ENCODE peak calls at places on chromosomes 13 and 19, in nine cellular contexts. E is K562, H is kidney, W is psoas muscle, U is GM23338, N is fibroblast of pulmonary artery, T is endodermal cell, V is thoracic aorta, F is HFF-Myc. R is an unnamed sample.

GRCh38 chr19:33434886-33435705 is 61.6 kb downstream of the CEBPG start:
- DNase-seq in E (no peak), H (peak), W (no peak), U (no peak), N (peak), T (no peak), V (no peak), F (no peak), R (peak)

GRCh38 chr19:44990966-44991365 is 10.3 kb upstream of the RELB start:
- DNase-seq in E (no peak), H (no peak), W (no peak), U (no peak), N (no peak), T (no peak), V (no peak), F (no peak), R (no peak)

GRCh38 chr13:110444226-110444653 is 117.3 kb downstream of the RAB20 start:
- DNase-seq in E (no peak), H (no peak), W (no peak), U (no peak), N (peak), T (no peak), V (no peak), F (no peak), R (peak)

GRCh38 chr13:39840201-39840600 is 184.7 kb downstream of the COG6 start:
- DNase-seq in E (no peak), H (no peak), W (no peak), U (no peak), N (no peak), T (no peak), V (no peak), F (no peak), R (no peak)

GRCh38 chr19:49808762-49809154 is 4.3 kb downstream of the FUZ start:
- DNase-seq in E (peak), H (peak), W (peak), U (peak), N (peak), T (peak), V (peak), F (no peak), R (peak)

GRCh38 chr19:16369664-16370576 is 45.3 kb downstream of the KLF2 start:
- DNase-seq in E (no peak), H (peak), W (no peak), U (no peak), N (no peak), T (no peak), V (no peak), F (no peak), R (no peak)

GRCh38 chr13:39273953-39274352 is 235.7 kb downstream of the NHLRC3 start:
- DNase-seq in E (no peak), H (no peak), W (no peak), U (peak), N (peak), T (peak), V (no peak), F (no peak), R (peak)

GRCh38 chr19:34265221-34265650 is 10.9 kb downstream of the GARRE1 start:
- DNase-seq in E (no peak), H (peak), W (no peak), U (peak), N (no peak), T (peak), V (no peak), F (no peak), R (peak)

GRCh38 chr13:22252281-22252830 is 581.5 kb downstream of the FGF9 start:
- DNase-seq in E (no peak), H (no peak), W (no peak), U (no peak), N (no peak), T (no peak), V (no peak), F (no peak), R (no peak)

GRCh38 chr19:58086825-58087710 is 11.0 kb downstream of the ZSCAN18 start:
- DNase-seq in E (no peak), H (no peak), W (no peak), U (no peak), N (no peak), T (no peak), V (no peak), F (no peak), R (no peak)

GRCh38 chr13:106095406-106095805 is 440.1 kb downstream of the EFNB2 start:
- DNase-seq in E (no peak), H (no peak), W (no peak), U (no peak), N (no peak), T (no peak), V (no peak), F (no peak), R (no peak)

GRCh38 chr13:114194853-114195252 is 15.8 kb downstream of the CFAP97D2 start:
- DNase-seq in E (no peak), H (no peak), W (no peak), U (no peak), N (no peak), T (peak), V (no peak), F (no peak), R (no peak)

GRCh38 chr19:58317481-58318072 is 9.2 kb upstream of the ZSCAN22 start:
- DNase-seq in E (peak), H (no peak), W (no peak), U (peak), N (peak), T (peak), V (no peak), F (peak), R (peak)

GRCh38 chr13:74907788-74908187 is 574.2 kb downstream of the TBC1D4 start:
- DNase-seq in E (no peak), H (no peak), W (no peak), U (no peak), N (peak), T (no peak), V (no peak), F (no peak), R (no peak)

GRCh38 chr19:13187419-13187818 is 37.2 kb downstream of the IER2 start:
- DNase-seq in E (no peak), H (no peak), W (no peak), U (no peak), N (no peak), T (no peak), V (no peak), F (no peak), R (no peak)

GRCh38 chr19:43439183-43440063 is 24.7 kb downstream of the TEX101 start:
- DNase-seq in E (no peak), H (no peak), W (no peak), U (no peak), N (peak), T (no peak), V (no peak), F (peak), R (peak)

GRCh38 chr19:50061650-50062049 is 35.8 kb downstream of the ZNF473 start:
- DNase-seq in E (no peak), H (no peak), W (no peak), U (no peak), N (no peak), T (no peak), V (no peak), F (no peak), R (no peak)

GRCh38 chr19:14542721-14543328 is 13.4 kb downstream of the TECR start:
- DNase-seq in E (peak), H (no peak), W (no peak), U (no peak), N (peak), T (no peak), V (no peak), F (no peak), R (peak)

GRCh38 chr13:102948006-102948405 is 102.2 kb downstream of the ERCC5 start:
- DNase-seq in E (no peak), H (no peak), W (no peak), U (no peak), N (peak), T (no peak), V (no peak), F (no peak), R (peak)

GRCh38 chr13:113273856-113274590 is 23.0 kb upstream of the LAMP1 start:
- DNase-seq in E (peak), H (no peak), W (no peak), U (no peak), N (peak), T (no peak), V (no peak), F (no peak), R (peak)

GRCh38 chr13:40389081-40389641 is 277.3 kb downstream of the FOXO1 start:
- DNase-seq in E (no peak), H (no peak), W (no peak), U (no peak), N (no peak), T (no peak), V (no peak), F (no peak), R (no peak)

GRCh38 chr19:5914946-5915781 is 1.1 kb downstream of the CAPS start:
- DNase-seq in E (no peak), H (peak), W (no peak), U (no peak), N (no peak), T (no peak), V (no peak), F (no peak), R (no peak)

GRCh38 chr19:49677901-49678674 is 1.0 kb downstream of the PRMT1 start:
- DNase-seq in E (peak), H (no peak), W (peak), U (peak), N (peak), T (peak), V (no peak), F (no peak), R (peak)

GRCh38 chr19:2887391-2887914 is 13.3 kb upstream of the ZNF57 start:
- DNase-seq in E (peak), H (no peak), W (no peak), U (peak), N (peak), T (peak), V (no peak), F (no peak), R (peak)

GRCh38 chr13:42617262-42617661 is 43.3 kb downstream of the TNFSF11 start:
- DNase-seq in E (no peak), H (no peak), W (no peak), U (no peak), N (no peak), T (peak), V (no peak), F (no peak), R (no peak)

GRCh38 chr19:2278504-2279158 is 3.3 kb downstream of the PEAK3 start:
- DNase-seq in E (no peak), H (no peak), W (no peak), U (no peak), N (no peak), T (no peak), V (no peak), F (no peak), R (no peak)

GRCh38 chr13:74444877-74445479 is 310.8 kb upstream of the KLF12 start:
- DNase-seq in E (no peak), H (no peak), W (no peak), U (no peak), N (no peak), T (no peak), V (no peak), F (no peak), R (peak)

DNA sequence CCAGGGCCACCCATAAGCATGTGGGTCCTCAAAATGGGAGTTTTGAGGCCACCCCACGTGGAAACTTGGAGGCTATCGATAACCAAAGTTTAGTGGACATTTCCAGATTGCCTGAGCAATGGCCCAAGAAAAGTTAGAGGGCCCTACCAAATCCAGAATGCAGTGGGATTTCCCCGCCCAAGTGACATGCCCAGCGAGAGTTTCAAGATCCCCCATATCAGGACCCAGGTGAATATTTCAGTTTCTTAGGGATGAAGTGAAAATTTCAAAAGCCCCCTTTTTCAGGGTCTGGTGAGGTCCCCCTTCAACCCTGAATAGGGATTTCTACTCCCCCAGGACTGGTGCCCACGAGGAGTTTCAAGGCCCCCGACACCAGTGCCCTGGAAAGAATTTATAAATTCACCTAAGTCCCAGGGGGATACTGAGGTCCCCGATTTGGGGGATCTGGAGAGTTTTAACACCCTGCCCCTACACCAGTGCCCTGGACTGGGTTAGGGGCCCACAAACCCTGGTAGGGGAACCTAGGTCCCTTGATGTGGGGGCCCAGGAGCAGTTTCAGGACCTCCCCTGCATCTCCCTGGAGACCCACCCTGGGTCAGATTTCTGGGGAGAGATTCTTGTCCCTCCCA is 695 bp downstream of the BST2 start:
- DNase-seq in E (no peak), H (no peak), W (no peak), U (no peak), N (no peak), T (no peak), V (no peak), F (no peak), R (no peak)
- H3K4me3 ChIP-seq in E (peak), H (peak), W (peak), U (peak), N (no peak), T (peak), V (peak), F (no peak), R (no peak)

DNA sequence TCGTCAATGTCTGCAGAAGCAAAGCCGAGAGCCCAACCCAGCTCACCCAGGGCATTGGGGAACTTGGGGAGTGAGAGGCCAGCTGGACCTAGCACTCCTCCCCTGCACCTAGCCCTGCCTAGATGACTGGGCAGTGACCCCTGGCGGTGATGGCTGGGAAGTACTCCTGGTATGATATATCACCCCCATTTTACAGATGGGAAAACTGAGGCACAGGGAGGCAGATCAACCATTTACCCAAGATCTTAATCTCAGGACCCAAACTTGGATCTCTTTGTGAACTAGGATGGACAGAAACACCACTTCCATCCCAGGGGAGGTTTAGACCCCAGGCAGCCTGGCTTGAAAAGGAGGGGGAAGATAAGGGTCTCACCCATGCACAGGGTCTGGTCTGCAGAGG is 43.5 kb downstream of the CCL25 start:
- DNase-seq in E (peak), H (no peak), W (no peak), U (peak), N (no peak), T (peak), V (no peak), F (no peak), R (no peak)
- TF ChIP-seq CTCF in E (peak), H (no peak), W (no peak), U (peak), N (no peak), T (peak), V (no peak), F (no peak), R (no peak)

GRCh38 chr19:1276620-1277007 is 1.3 kb downstream of the FAM174C start:
- DNase-seq in E (no peak), H (no peak), W (no peak), U (no peak), N (no peak), T (no peak), V (no peak), F (no peak), R (no peak)
- H3K4me3 ChIP-seq in E (peak), H (peak), W (peak), U (peak), N (peak), T (peak), V (peak), F (peak), R (peak)

GRCh38 chr19:7860902-7861618 is 13.1 kb downstream of the PRR36 start:
- DNase-seq in E (no peak), H (no peak), W (no peak), U (peak), N (no peak), T (no peak), V (no peak), F (no peak), R (no peak)

GRCh38 chr19:7862413-7862951 is 11.7 kb downstream of the PRR36 start:
- DNase-seq in E (peak), H (peak), W (peak), U (peak), N (peak), T (peak), V (no peak), F (no peak), R (peak)

GRCh38 chr19:7860166-7860901 is 13.9 kb downstream of the PRR36 start:
- DNase-seq in E (no peak), H (no peak), W (no peak), U (no peak), N (no peak), T (no peak), V (no peak), F (no peak), R (no peak)

GRCh38 chr19:7863157-7863970 is 10.8 kb downstream of the PRR36 start:
- DNase-seq in E (no peak), H (peak), W (no peak), U (peak), N (no peak), T (peak), V (no peak), F (no peak), R (no peak)

GRCh38 chr19:7861619-7862412 is 12.4 kb downstream of the PRR36 start:
- DNase-seq in E (no peak), H (peak), W (no peak), U (peak), N (no peak), T (peak), V (no peak), F (no peak), R (no peak)
- TF ChIP-seq CTCF in E (peak), H (no peak), W (no peak), U (peak), N (no peak), T (peak), V (no peak), F (no peak), R (no peak)

R was measured in epithelial cell of esophagus.